ENCODE peak calls at places on chromosomes 5 and 9, in six cellular contexts. A, X, Z, L, E and Y are unnamed samples.

GRCh38 chr5:17190242-17190778 is 27.1 kb upstream of the BASP1 start:
- DNase-seq in A (peak), X (peak), Z (peak), L (peak), E (no peak), Y (peak)

GRCh38 chr5:52342361-52342760 is 445.4 kb upstream of the ITGA1 start:
- DNase-seq in A (no peak), X (no peak), Z (no peak), L (no peak), E (no peak), Y (no peak)

GRCh38 chr9:109110326-109111014 is 9.3 kb downstream of the TMEM245 start:
- DNase-seq in A (peak), X (no peak), Z (no peak), L (peak), E (no peak), Y (no peak)

GRCh38 chr9:136234597-136234996 is 11.0 kb downstream of the QSOX2 start:
- DNase-seq in A (no peak), X (no peak), Z (no peak), L (no peak), E (no peak), Y (no peak)

GRCh38 chr5:23314827-23315226 is 192.6 kb upstream of the PRDM9 start:
- DNase-seq in A (peak), X (no peak), Z (no peak), L (peak), E (no peak), Y (peak)

GRCh38 chr5:77864997-77865396 is 88.9 kb upstream of the TBCA start:
- DNase-seq in A (no peak), X (no peak), Z (no peak), L (no peak), E (no peak), Y (no peak)

GRCh38 chr5:140634103-140634502 is 1.1 kb upstream of the CD14 start:
- DNase-seq in A (no peak), X (no peak), Z (no peak), L (no peak), E (no peak), Y (no peak)

GRCh38 chr5:66436721-66437120 is 159.5 kb upstream of the MAST4 start:
- DNase-seq in A (no peak), X (peak), Z (no peak), L (no peak), E (no peak), Y (no peak)

GRCh38 chr5:135112008-135112670 is 78.1 kb upstream of the PITX1 start:
- DNase-seq in A (no peak), X (no peak), Z (no peak), L (no peak), E (no peak), Y (no peak)

GRCh38 chr5:35151151-35151920 is 79.0 kb downstream of the PRLR start:
- DNase-seq in A (peak), X (no peak), Z (no peak), L (peak), E (no peak), Y (no peak)

GRCh38 chr5:1542755-1543154 is 19.0 kb upstream of the LPCAT1 start:
- DNase-seq in A (peak), X (no peak), Z (peak), L (peak), E (no peak), Y (peak)

GRCh38 chr9:86757382-86757720 is 190.0 kb downstream of the GAS1 start:
- DNase-seq in A (no peak), X (no peak), Z (no peak), L (no peak), E (no peak), Y (no peak)

GRCh38 chr9:86549434-86549833 is 195.2 kb upstream of the TUT7 start:
- DNase-seq in A (peak), X (no peak), Z (no peak), L (peak), E (no peak), Y (no peak)

GRCh38 chr5:88727705-88728313 is 155.2 kb downstream of the MEF2C start:
- DNase-seq in A (peak), X (no peak), Z (no peak), L (peak), E (no peak), Y (no peak)

GRCh38 chr9:69816775-69817174 is 3.8 kb upstream of the CFAP95 start:
- DNase-seq in A (no peak), X (no peak), Z (no peak), L (no peak), E (no peak), Y (no peak)

GRCh38 chr5:180352116-180352975 is 790 bp downstream of the GFPT2 start:
- DNase-seq in A (peak), X (no peak), Z (no peak), L (no peak), E (no peak), Y (no peak)

GRCh38 chr5:178392386-178392785 is 159.8 kb upstream of the PHYKPL start:
- DNase-seq in A (no peak), X (no peak), Z (no peak), L (no peak), E (no peak), Y (no peak)

GRCh38 chr5:14871084-14871572 is 450 bp downstream of the ANKH start:
- DNase-seq in A (no peak), X (peak), Z (peak), L (no peak), E (peak), Y (no peak)

GRCh38 chr9:130330202-130330601 is 64.6 kb downstream of the HMCN2 start:
- DNase-seq in A (no peak), X (no peak), Z (no peak), L (no peak), E (no peak), Y (no peak)

GRCh38 chr5:67249590-67249895 is 52.9 kb upstream of the CD180 start:
- DNase-seq in A (no peak), X (no peak), Z (no peak), L (no peak), E (no peak), Y (no peak)

GRCh38 chr9:99513441-99514112 is 291.5 kb downstream of the SEC61B start:
- DNase-seq in A (no peak), X (no peak), Z (no peak), L (no peak), E (no peak), Y (no peak)

GRCh38 chr9:76741524-76741923 is 22.7 kb upstream of the PCA3 start:
- DNase-seq in A (no peak), X (no peak), Z (no peak), L (no peak), E (no peak), Y (no peak)

GRCh38 chr9:129702563-129702962 is 37.1 kb downstream of the PRRX2 start:
- DNase-seq in A (peak), X (no peak), Z (peak), L (peak), E (no peak), Y (peak)

GRCh38 chr9:134851015-134851414 is 29.6 kb upstream of the FCN2 start:
- DNase-seq in A (no peak), X (no peak), Z (no peak), L (no peak), E (no peak), Y (no peak)

GRCh38 chr9:105151686-105151995 is 92.8 kb upstream of the SLC44A1 start:
- DNase-seq in A (no peak), X (no peak), Z (no peak), L (no peak), E (no peak), Y (no peak)

GRCh38 chr9:23219471-23219870 is 606.6 kb downstream of the ELAVL2 start:
- DNase-seq in A (no peak), X (no peak), Z (no peak), L (no peak), E (no peak), Y (no peak)

GRCh38 chr9:126971261-126971660 is 56.7 kb downstream of the RALGPS1 start:
- DNase-seq in A (no peak), X (no peak), Z (no peak), L (no peak), E (no peak), Y (no peak)

GRCh38 chr5:133393776-133394476 is 218.4 kb downstream of the FSTL4 start:
- DNase-seq in A (no peak), X (no peak), Z (no peak), L (no peak), E (no peak), Y (no peak)

GRCh38 chr5:149149942-149150341 is 8.6 kb downstream of the ABLIM3 start:
- DNase-seq in A (no peak), X (no peak), Z (no peak), L (peak), E (no peak), Y (no peak)

GRCh38 chr9:13485068-13485596 is 205.6 kb upstream of the MPDZ start:
- DNase-seq in A (peak), X (no peak), Z (peak), L (peak), E (no peak), Y (peak)
- TF ChIP-seq CTCF in A (peak), X (no peak), Z (peak), L (peak), E (no peak), Y (peak)

GRCh38 chr5:80756292-80756691 is 101.5 kb upstream of the DHFR start:
- DNase-seq in A (no peak), X (no peak), Z (no peak), L (no peak), E (no peak), Y (no peak)
- TF ChIP-seq CTCF in A (no peak), X (no peak), Z (no peak), L (no peak), E (no peak), Y (no peak)

GRCh38 chr9:13479071-13479470 is 199.6 kb upstream of the MPDZ start:
- DNase-seq in A (no peak), X (no peak), Z (no peak), L (no peak), E (no peak), Y (no peak)
- TF ChIP-seq CTCF in A (no peak), X (no peak), Z (no peak), L (no peak), E (no peak), Y (no peak)

DNA sequence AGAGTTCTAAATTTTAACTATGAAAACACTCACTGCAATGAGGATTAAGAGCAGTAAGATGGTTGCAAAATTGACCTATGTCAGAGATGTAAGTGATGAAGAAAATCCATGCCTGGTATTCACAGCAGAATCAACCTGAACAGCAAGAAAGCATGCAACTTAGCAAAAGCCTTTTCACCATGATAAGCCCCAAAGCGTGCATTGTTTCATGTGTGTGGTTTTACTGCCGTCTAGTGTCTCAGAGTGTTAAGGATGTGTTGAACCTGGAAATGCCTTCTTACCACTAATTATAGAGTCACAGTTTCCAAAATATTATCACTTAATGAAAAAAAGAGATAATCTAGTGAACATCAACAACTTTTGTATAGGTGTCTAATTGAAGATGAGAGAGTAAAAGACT is 415.2 kb upstream of the TRPC7 start:
- DNase-seq in A (no peak), X (no peak), Z (no peak), L (no peak), E (no peak), Y (no peak)
- TF ChIP-seq CTCF in A (no peak), X (no peak), Z (no peak), L (no peak), E (no peak), Y (peak)

DNA sequence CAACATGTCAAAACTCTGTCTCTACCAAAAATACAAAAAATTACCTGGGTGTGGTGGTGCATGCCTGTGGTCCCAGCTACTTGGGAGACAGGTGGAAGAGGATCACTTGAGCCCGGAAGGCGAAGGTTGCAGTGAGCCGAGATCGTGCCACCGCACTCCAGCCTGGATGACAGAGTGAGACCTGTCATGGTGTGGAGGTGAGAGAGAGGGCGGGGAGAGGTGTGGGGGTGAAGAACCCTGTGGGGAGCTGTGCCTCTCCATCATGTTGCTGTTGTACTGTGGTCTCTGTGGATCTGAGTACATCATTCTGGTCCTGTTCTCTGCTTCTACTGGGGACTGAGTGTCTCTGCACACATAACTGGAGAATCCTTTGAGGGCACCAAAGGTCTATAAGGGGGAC is 11.3 kb upstream of the SLC34A1 start:
- DNase-seq in A (no peak), X (no peak), Z (no peak), L (no peak), E (no peak), Y (no peak)
- TF ChIP-seq CTCF in A (no peak), X (no peak), Z (no peak), L (no peak), E (no peak), Y (no peak)